ENCODE peak calls at places on chromosomes 13 and 19, in nine cellular contexts. T, P, Z, F, E, C, H, W and L are unnamed samples.

GRCh38 chr19:36097036-36097435 is 13.9 kb upstream of the OVOL3 start:
- DNase-seq in T (no peak), P (no peak), Z (no peak), F (no peak), E (no peak), C (no peak), H (no peak), W (no peak), L (no peak)

GRCh38 chr13:80074143-80074752 is 266.7 kb downstream of the SPRY2 start:
- DNase-seq in T (no peak), P (no peak), Z (no peak), F (no peak), E (no peak), C (no peak), H (peak), W (no peak), L (no peak)

GRCh38 chr13:32309812-32310706 is 5.1 kb downstream of the ZAR1L start:
- DNase-seq in T (no peak), P (peak), Z (peak), F (no peak), E (peak), C (peak), H (no peak), W (peak), L (no peak)

GRCh38 chr19:41922220-41922576 is 6.1 kb downstream of the ERFL start:
- DNase-seq in T (no peak), P (no peak), Z (no peak), F (no peak), E (no peak), C (no peak), H (no peak), W (no peak), L (no peak)

GRCh38 chr13:23384111-23384510 is 49.4 kb downstream of the SACS start:
- DNase-seq in T (no peak), P (peak), Z (no peak), F (no peak), E (no peak), C (no peak), H (no peak), W (peak), L (no peak)

GRCh38 chr13:60439201-60439600 is 42.2 kb downstream of the TDRD3 start:
- DNase-seq in T (no peak), P (no peak), Z (no peak), F (no peak), E (no peak), C (no peak), H (no peak), W (no peak), L (no peak)

GRCh38 chr13:110179116-110179857 is 127.7 kb downstream of the COL4A1 start:
- DNase-seq in T (no peak), P (no peak), Z (no peak), F (no peak), E (no peak), C (no peak), H (no peak), W (no peak), L (no peak)

GRCh38 chr13:98216135-98216565 is 39.1 kb upstream of the RNF113B start:
- DNase-seq in T (no peak), P (peak), Z (no peak), F (no peak), E (peak), C (no peak), H (no peak), W (peak), L (peak)

GRCh38 chr13:90824027-90824426 is 523.5 kb upstream of the MIR17HG start:
- DNase-seq in T (no peak), P (no peak), Z (no peak), F (no peak), E (no peak), C (no peak), H (no peak), W (no peak), L (no peak)